ENCODE peak calls at places on chromosome 6, in four cellular contexts. F is brain microvascular endothelial cell, W is astrocyte of the spinal cord, L is heart right ventricle. D is an unnamed sample.

GRCh38 chr6:66662196-66662595 is 955.2 kb upstream of the EYS start:
- DNase-seq in F (no peak), W (peak; percentile 63), L (no peak), D (no peak)

GRCh38 chr6:147418523-147418922 is 90.0 kb upstream of the SAMD5 start:
- DNase-seq in F (no peak), W (no peak), L (no peak), D (no peak)

GRCh38 chr6:70673054-70673453 is 5.4 kb downstream of the SMAP1 start:
- DNase-seq in F (no peak), W (no peak), L (no peak), D (no peak)

GRCh38 chr6:96837138-96837971 is at the start of gene GPR63:
- DNase-seq in F (peak; percentile 74), W (peak; percentile 85), L (peak; percentile 54), D (peak; percentile 34)

GRCh38 chr6:62400521-62401259 is 114.7 kb upstream of the KHDRBS2 start:
- DNase-seq in F (no peak), W (no peak), L (no peak), D (no peak)

GRCh38 chr6:166466178-166467122 is 83.7 kb upstream of the MPC1 start:
- DNase-seq in F (peak; percentile 59), W (peak; percentile 85), L (no peak), D (peak; percentile 92)

GRCh38 chr6:79570802-79571367 is 33.7 kb upstream of the LCA5 start:
- DNase-seq in F (no peak), W (peak; percentile 68), L (no peak), D (peak; percentile 16)

GRCh38 chr6:88142299-88142668 is 23.9 kb downstream of the CNR1 start:
- DNase-seq in F (no peak), W (no peak), L (no peak), D (no peak)

GRCh38 chr6:7914991-7915789 is 4.6 kb upstream of the TXNDC5 start:
- DNase-seq in F (peak; percentile 89), W (peak; percentile 52), L (peak; percentile 60), D (no peak)

GRCh38 chr6:23170044-23170443 is 600.7 kb downstream of the HDGFL1 start:
- DNase-seq in F (no peak), W (no peak), L (no peak), D (peak; percentile 25)

GRCh38 chr6:21886601-21887091 is 293.1 kb downstream of the SOX4 start:
- DNase-seq in F (peak; percentile 27), W (peak; percentile 68), L (no peak), D (no peak)

GRCh38 chr6:74597266-74597665 is 608.6 kb downstream of the COL12A1 start:
- DNase-seq in F (no peak), W (peak; percentile 69), L (no peak), D (no peak)

DNA sequence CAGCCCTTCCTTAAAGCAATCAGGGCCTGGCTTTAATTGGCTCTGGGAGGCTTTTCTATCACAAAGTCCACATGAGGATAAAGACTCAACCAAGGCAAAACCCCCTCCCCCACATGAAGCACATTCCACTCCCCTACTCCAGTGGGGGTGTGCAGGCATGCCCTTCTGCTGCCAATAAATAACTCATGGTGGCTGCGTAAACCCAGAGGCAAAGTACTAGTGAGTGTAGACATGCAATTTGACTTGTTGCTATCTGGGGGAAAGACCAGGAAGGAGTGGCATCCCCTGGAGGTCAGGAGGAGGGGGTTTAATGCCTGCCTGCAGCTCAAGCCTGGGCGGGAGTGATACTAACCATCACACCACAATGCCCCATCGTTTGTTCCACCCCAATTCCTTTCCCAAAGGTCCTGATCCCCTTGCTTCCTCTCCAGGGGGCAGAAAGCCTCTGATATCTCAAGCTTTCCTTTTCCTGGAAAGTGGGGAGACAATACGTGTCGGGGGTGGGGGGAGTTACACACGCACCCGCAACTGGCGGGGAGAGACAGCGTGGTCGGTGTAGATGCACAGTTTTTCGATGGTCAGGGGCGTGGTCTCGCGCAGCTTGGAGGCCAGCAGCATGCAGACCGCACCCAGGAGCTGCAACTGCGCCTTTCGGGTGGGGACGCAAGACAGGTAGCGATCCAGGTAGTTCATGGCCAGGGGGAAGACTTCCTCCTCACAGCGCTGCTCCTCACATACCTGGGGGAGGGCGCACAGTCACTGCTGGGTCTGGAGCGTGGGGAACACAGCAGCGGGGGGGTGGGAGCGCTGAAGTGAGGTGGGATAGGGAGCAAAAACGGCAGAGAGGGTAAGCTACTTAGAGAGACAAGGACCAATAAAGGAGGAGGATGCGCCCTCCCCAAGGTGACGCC is 1.5 kb downstream of the CCND3 start:
- DNase-seq in F (no peak), W (peak; percentile 11), L (peak; percentile 13), D (no peak)
- H3K4me3 ChIP-seq in F (peak overlapping the region; percentile 75), W (peak overlapping the region; percentile 90), L (peak overlapping the region; percentile 99), D (peak overlapping the region; percentile 88)

GRCh38 chr6:46652232-46652602 is 401 bp downstream of the CYP39A1 start:
- DNase-seq in F (no peak), W (no peak), L (no peak), D (no peak)

GRCh38 chr6:46653439-46653942 is 716 bp downstream of the SLC25A27 start:
- DNase-seq in F (no peak), W (peak; percentile 21), L (no peak), D (no peak)

GRCh38 chr6:46657642-46658041 is 4.9 kb downstream of the SLC25A27 start:
- DNase-seq in F (no peak), W (no peak), L (no peak), D (no peak)

GRCh38 chr6:46652603-46653438 is at the start of the genes CYP39A1 and SLC25A27:
- DNase-seq in F (peak; percentile 82), W (peak; percentile 86), L (peak; percentile 92), D (peak; percentile 66)

GRCh38 chr6:46655803-46656202 is 3.0 kb downstream of the SLC25A27 start:
- DNase-seq in F (no peak), W (no peak), L (no peak), D (no peak)
- TF ChIP-seq CTCF in F (peak; percentile 72), W (peak; percentile 47), L (peak; percentile 28), D (peak; percentile 43)

DNA sequence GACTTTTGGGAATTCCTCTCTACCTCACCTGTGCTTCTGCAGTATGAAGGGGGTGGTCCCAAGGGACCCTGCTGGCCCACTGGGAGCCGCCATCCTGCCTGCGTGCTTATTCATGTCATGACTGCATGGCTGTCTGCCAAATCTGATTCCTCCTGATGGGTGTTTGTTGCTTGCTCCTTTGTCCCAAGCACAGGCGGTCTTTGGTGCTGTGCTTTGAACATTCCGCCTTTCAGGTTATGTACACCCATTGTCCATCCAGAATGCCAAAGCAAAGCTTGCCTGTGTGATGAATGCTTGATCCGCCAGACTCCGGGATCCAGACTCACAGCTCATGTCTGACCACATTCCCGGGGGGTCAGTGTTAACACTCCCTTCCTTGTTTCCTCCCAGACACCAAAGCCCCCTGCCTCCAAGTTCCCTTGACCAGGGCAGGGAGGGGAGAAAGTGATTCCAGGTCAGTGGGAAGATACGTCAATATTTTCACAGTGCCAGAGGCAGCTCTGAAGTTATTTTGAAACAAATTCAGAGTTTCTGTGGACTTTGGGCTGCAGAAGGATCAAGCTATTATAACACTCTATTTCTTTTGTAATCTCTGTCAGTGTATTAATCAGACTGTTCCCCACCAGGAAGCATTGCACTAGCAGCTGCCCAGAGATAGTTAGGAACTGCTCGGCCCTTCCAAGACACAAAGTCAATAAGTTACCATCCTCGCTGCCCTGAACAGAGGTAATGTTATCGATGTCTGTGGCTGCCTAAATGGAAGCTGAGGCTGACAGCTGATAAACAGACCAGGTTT is 9.5 kb downstream of the DAAM2 start:
- DNase-seq in F (no peak), W (peak; percentile 21), L (no peak), D (no peak)
- H3K4me3 ChIP-seq in F (no peak overlapping the region), W (no peak overlapping the region), L (no peak overlapping the region), D (no peak overlapping the region)

GRCh38 chr6:35524380-35525020 is 11.8 kb upstream of the TULP1 start:
- DNase-seq in F (no peak), W (no peak), L (no peak), D (no peak)

GRCh38 chr6:35518566-35519312 is 6.0 kb upstream of the TULP1 start:
- DNase-seq in F (no peak), W (no peak), L (no peak), D (no peak)

GRCh38 chr6:35519313-35520015 is 6.8 kb upstream of the TULP1 start:
- DNase-seq in F (no peak), W (no peak), L (no peak), D (no peak)

GRCh38 chr6:35521235-35521634 is 8.5 kb upstream of the TULP1 start:
- DNase-seq in F (no peak), W (no peak), L (no peak), D (no peak)

DNA sequence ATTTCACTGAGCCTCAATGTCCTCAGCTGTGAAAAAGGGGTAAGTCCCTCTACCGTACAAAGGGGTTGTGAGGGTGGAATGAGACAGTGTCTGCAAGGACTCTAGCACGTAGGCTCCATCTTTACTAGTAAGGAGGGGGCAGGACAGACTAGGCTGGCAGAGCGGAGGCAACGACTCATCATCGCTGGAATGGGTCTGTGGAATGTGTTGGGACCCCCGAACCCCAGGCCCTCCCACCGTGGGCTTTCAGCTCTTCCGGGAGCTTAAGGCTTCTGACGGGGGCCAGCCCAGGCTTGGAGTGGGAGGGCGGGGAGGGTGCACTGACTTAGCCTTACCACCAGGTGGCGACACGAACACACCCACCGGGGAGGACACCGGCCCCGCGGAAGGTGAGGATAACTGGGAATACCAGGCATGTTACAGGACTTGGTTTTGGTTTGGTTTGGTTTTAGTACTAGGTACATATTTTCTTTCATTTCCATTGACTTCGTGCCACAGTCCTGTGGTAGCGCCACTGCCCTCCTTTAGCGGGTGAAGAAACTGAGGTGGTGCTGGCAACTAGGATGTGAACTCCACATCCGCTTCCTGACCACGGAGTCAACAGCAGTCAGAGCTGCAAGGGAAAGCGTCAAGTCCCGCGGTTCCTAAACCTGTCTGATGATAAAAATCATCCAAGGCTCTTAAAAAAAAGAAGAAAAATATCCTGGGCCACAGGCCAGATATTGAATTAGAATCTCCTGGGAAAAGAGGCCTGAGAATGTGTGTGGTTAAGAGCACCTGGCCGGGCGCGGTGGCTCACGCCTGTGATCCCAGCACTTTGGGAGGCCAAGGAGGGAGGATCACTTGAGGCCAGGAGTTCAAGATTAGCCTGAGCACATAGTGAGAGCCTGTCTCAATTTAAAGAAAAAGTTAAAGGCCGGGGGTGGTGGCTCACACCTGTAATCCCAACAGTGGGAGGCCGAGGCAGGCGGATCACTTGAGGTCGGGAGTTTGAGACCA is 10.3 kb upstream of the TULP1 start:
- DNase-seq in F (peak; percentile 48), W (peak; percentile 61), L (peak; percentile 72), D (no peak)
- TF ChIP-seq CTCF in F (peak; percentile 97), W (peak; percentile 91), L (peak; percentile 98), D (peak; percentile 96)

GRCh38 chr6:28756555-28756918 is 167.2 kb downstream of the TRIM27 start:
- DNase-seq in F (no peak), W (no peak), L (no peak), D (no peak)
- H3K4me3 ChIP-seq in F (no peak overlapping the region), W (no peak overlapping the region), L (no peak overlapping the region), D (no peak overlapping the region)

DNA sequence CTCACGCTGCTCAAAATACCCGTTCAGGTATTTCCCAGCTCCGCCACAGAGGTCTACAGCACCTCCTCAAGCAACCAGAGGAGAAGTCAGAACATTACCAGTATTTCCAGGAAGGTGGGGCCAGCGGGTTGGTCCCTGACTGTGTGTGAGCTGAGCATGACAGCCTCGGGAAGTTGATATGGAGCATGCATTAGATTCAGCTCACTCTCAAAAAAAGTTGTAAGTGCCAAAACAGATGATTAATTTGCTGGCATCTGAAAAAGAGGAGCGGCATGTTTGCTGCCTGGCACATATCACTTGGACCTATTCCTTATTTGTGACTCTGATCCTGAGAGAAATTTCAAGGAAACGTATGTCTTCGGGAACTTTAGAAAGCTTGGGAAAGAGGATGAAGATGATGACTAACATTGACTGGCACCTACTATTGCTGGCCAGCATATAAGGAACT is 32.3 kb downstream of the ELOVL2 start:
- DNase-seq in F (no peak), W (no peak), L (no peak), D (no peak)
- TF ChIP-seq CTCF in F (no peak), W (no peak), L (no peak), D (peak; percentile 13)

D was measured in retinal pigment epithelial cell.